ENCODE peak calls at places on chromosomes 13 and 19, in four cellular contexts. U is endodermal cell; P is cardiac septum; G is stimulated activated CD8-positive, alpha-beta memory T cell treated with anti-CD3 and anti-CD28 coated beads, Interleukin-2, amount 100 ng/mL, for 1 hour. A is an unnamed sample.

GRCh38 chr13:113135281-113135760 is 12.7 kb downstream of the F10 start:
- DNase-seq in U (peak), P (no peak), G (no peak), A (no peak)

GRCh38 chr19:18775586-18776287 is 15.4 kb downstream of the COMP start:
- DNase-seq in U (no peak), P (no peak), G (no peak), A (no peak)

GRCh38 chr19:16542894-16543498 is 759 bp upstream of the CHERP start:
- DNase-seq in U (no peak), P (no peak), G (no peak), A (no peak)

GRCh38 chr19:28878862-28879566 is 333.9 kb downstream of the UQCRFS1 start:
- DNase-seq in U (peak), P (no peak), G (peak), A (peak)

GRCh38 chr13:92991687-92992086 is 234.9 kb upstream of the GPC6 start:
- DNase-seq in U (no peak), P (no peak), G (no peak), A (no peak)

GRCh38 chr19:34041922-34042521 is 130.3 kb upstream of the LSM14A start:
- DNase-seq in U (peak), P (no peak), G (peak), A (no peak)

GRCh38 chr13:106083620-106084350 is 451.7 kb downstream of the EFNB2 start:
- DNase-seq in U (peak), P (no peak), G (no peak), A (peak)

GRCh38 chr19:3014135-3014534 is 14.9 kb downstream of the TLE2 start:
- DNase-seq in U (no peak), P (no peak), G (no peak), A (no peak)

GRCh38 chr19:12155324-12155723 is 1.2 kb downstream of the ZNF625 start:
- DNase-seq in U (no peak), P (no peak), G (no peak), A (no peak)

GRCh38 chr13:75633285-75633684 is 2.8 kb upstream of the LMO7 start:
- DNase-seq in U (no peak), P (no peak), G (no peak), A (no peak)

GRCh38 chr19:29945017-29945416 is 3.0 kb downstream of the URI1 start:
- DNase-seq in U (no peak), P (no peak), G (no peak), A (no peak)

GRCh38 chr19:362683-363082 is 18.1 kb upstream of the MIER2 start:
- DNase-seq in U (peak), P (no peak), G (no peak), A (no peak)

GRCh38 chr13:56424246-56424645 is 716.5 kb upstream of the PRR20A start:
- DNase-seq in U (no peak), P (no peak), G (no peak), A (peak)

GRCh38 chr19:19271828-19272599 is 1.1 kb downstream of the TM6SF2 start:
- DNase-seq in U (no peak), P (no peak), G (no peak), A (no peak)

GRCh38 chr19:43524922-43525835 is 1.8 kb downstream of the ETHE1 start:
- DNase-seq in U (peak), P (no peak), G (no peak), A (peak)

GRCh38 chr19:572891-573825 is 762 bp downstream of the BSG start:
- DNase-seq in U (peak), P (no peak), G (no peak), A (peak)

GRCh38 chr19:10797541-10798256 is 38.3 kb downstream of the TMED1 start:
- DNase-seq in U (no peak), P (no peak), G (peak), A (no peak)

GRCh38 chr19:32662186-32662585 is 12.8 kb downstream of the ANKRD27 start:
- DNase-seq in U (no peak), P (no peak), G (no peak), A (peak)

GRCh38 chr19:33063356-33064116 is 1.2 kb downstream of the RHPN2 start:
- DNase-seq in U (peak), P (no peak), G (no peak), A (no peak)

GRCh38 chr13:66313408-66313807 is 916.7 kb downstream of the PCDH9 start:
- DNase-seq in U (no peak), P (no peak), G (no peak), A (no peak)

GRCh38 chr13:42484396-42484795 is 89.6 kb upstream of the TNFSF11 start:
- DNase-seq in U (no peak), P (no peak), G (no peak), A (peak)

GRCh38 chr19:33819875-33820781 is 23.5 kb downstream of the KCTD15 start:
- DNase-seq in U (peak), P (peak), G (no peak), A (peak)

GRCh38 chr13:84243340-84243739 is 361.1 kb upstream of the SLITRK1 start:
- DNase-seq in U (no peak), P (no peak), G (no peak), A (no peak)

GRCh38 chr13:100798739-100799361 is 124.3 kb upstream of the TMTC4 start:
- DNase-seq in U (no peak), P (no peak), G (no peak), A (peak)

A was measured in epithelial cell of esophagus.